ENCODE peak calls at places on chromosomes 12 and 14, in nine cellular contexts. H is endothelial cell, V is GM12864, F is tibial artery, Y is nephron progenitor cell, A is prostate gland, O is astrocyte, D is AG04450, E is neural progenitor cell. B is an unnamed sample.
A peak's percentile ranks its signal among the peaks of the same experiment; 100 is the strongest.

GRCh38 chr12:106917503-106917902 is 38.2 kb upstream of the TMEM263 start:
- DNase-seq in O (no peak), A (no peak), Y (peak; percentile 12), D (no peak), V (no peak), F (no peak), H (no peak), E (no peak), B (no peak)

GRCh38 chr12:14698555-14698954 is 2.2 kb upstream of the GUCY2C start:
- DNase-seq in V (no peak), A (no peak), F (no peak), D (no peak), O (no peak), Y (no peak), H (no peak), E (no peak), B (no peak)

GRCh38 chr12:56267443-56268071 is 815 bp downstream of the COQ10A start:
- DNase-seq in F (no peak), H (no peak), D (no peak), O (no peak), V (no peak), A (no peak), E (peak; percentile 57), Y (no peak), B (peak; percentile 23)

GRCh38 chr12:57479043-57479375 is 657 bp downstream of the ARHGAP9 start:
- DNase-seq in H (no peak), D (no peak), O (no peak), E (no peak), A (no peak), F (no peak), Y (no peak), V (no peak), B (peak; percentile 41)

GRCh38 chr12:50986961-50987737 is 34.8 kb downstream of the HIGD1C start:
- DNase-seq in H (peak; percentile 47), D (peak; percentile 32), F (peak; percentile 45), Y (peak; percentile 7), A (peak; percentile 54), E (peak; percentile 50), V (no peak), O (peak; percentile 23), B (peak; percentile 40)

GRCh38 chr14:105865266-105865903 is 339.0 kb downstream of the TMEM121 start:
- DNase-seq in E (no peak), F (no peak), A (no peak), D (no peak), H (no peak), V (no peak), Y (no peak), O (no peak), B (no peak)

GRCh38 chr12:10098762-10099161 is at the start of gene CLEC1A:
- DNase-seq in V (no peak), D (no peak), E (peak; percentile 72), Y (peak; percentile 42), A (no peak), O (no peak), F (peak; percentile 24), H (peak; percentile 55), B (no peak)

GRCh38 chr12:64236549-64236948 is 14.5 kb upstream of the KICS2 start:
- DNase-seq in V (no peak), E (no peak), O (peak; percentile 11), F (no peak), Y (no peak), D (no peak), A (no peak), H (no peak), B (no peak)

GRCh38 chr14:61477845-61478438 is 156.6 kb downstream of the PRKCH start:
- DNase-seq in V (no peak), D (no peak), E (no peak), O (no peak), H (no peak), A (no peak), F (peak; percentile 87), Y (no peak), B (peak; percentile 66)

GRCh38 chr14:27845241-27845850 is 921.2 kb upstream of the FOXG1 start:
- DNase-seq in F (no peak), H (no peak), A (no peak), Y (no peak), V (no peak), O (no peak), D (no peak), E (no peak), B (no peak)

GRCh38 chr12:60451457-60451856 is 855.6 kb downstream of the SLC16A7 start:
- DNase-seq in A (no peak), E (no peak), V (no peak), D (no peak), H (no peak), O (no peak), Y (no peak), F (no peak), B (no peak)

GRCh38 chr12:11787921-11788849 is 138.7 kb downstream of the ETV6 start:
- DNase-seq in A (no peak), E (peak; percentile 22), O (no peak), F (no peak), Y (no peak), D (no peak), V (no peak), H (no peak), B (no peak)

GRCh38 chr12:125577334-125577733 is 512.1 kb downstream of the AACS start:
- DNase-seq in D (no peak), F (no peak), H (no peak), E (no peak), Y (no peak), V (no peak), A (no peak), O (no peak), B (no peak)

GRCh38 chr12:103912069-103912468 is 18.1 kb upstream of the HSP90B1 start:
- DNase-seq in F (no peak), Y (no peak), D (no peak), A (no peak), O (no peak), H (no peak), V (no peak), E (no peak), B (no peak)

GRCh38 chr14:96710060-96710636 is 87.0 kb upstream of the VRK1 start:
- DNase-seq in E (no peak), A (no peak), Y (no peak), F (no peak), O (no peak), H (no peak), V (no peak), D (no peak), B (no peak)

GRCh38 chr14:103067231-103067954 is 10.0 kb upstream of the CDC42BPB start:
- DNase-seq in V (no peak), F (peak; percentile 68), Y (no peak), D (no peak), E (no peak), H (no peak), A (no peak), O (peak; percentile 34), B (no peak)

DNA sequence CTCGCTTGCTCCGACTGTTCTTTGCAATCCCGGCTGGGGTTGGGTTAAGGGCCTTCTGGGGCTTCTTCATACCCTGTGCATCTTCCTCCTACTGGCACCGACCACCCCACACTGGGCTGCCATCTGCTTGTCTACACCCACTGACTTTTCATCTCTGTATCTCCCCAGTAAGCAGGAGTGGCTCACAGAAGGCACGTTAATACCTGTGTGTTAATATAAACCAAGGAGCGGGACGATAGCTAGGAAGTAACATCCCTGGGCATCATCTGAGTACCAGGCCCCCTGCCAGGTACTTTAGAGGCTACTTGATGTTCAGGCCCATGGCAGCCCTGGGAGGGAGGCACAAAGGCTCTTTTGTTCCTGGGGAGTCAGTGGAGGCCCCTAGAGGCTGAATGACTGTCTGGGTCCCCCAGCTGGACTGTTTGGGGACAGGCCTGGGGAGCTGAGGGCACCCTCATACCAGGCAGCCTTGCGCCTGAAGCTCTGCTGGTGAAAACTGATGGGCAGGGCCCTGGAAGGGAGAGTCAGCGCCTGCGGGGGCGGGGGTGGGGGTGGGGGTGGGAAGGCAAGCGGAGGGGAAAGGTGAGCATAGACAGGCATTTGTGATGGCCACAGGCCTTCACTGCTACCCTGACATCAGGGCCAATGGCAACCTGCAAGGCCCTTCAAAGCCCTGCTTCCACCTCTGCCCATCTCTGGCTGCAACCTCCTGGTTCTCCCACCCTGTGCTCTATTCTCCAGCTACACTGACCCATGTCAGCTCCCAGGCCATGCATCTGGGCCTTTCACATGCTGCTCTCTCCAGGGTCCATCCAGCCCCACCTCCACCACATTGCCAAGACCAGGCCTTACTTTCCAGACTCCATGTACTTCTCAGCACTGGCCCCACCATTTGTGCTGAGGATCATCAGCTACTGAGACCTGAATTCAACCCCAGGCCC is 34.2 kb upstream of the DEGS2 start:
- DNase-seq in O (no peak), A (peak; percentile 10), F (no peak), Y (no peak), H (no peak), D (no peak), V (no peak), E (peak; percentile 27), B (peak; percentile 40)
- TF ChIP-seq CTCF in O (no peak), A (no peak), F (no peak), Y (no peak), H (no peak), D (no peak), V (peak; percentile 19), E (no peak), B (no peak)

DNA sequence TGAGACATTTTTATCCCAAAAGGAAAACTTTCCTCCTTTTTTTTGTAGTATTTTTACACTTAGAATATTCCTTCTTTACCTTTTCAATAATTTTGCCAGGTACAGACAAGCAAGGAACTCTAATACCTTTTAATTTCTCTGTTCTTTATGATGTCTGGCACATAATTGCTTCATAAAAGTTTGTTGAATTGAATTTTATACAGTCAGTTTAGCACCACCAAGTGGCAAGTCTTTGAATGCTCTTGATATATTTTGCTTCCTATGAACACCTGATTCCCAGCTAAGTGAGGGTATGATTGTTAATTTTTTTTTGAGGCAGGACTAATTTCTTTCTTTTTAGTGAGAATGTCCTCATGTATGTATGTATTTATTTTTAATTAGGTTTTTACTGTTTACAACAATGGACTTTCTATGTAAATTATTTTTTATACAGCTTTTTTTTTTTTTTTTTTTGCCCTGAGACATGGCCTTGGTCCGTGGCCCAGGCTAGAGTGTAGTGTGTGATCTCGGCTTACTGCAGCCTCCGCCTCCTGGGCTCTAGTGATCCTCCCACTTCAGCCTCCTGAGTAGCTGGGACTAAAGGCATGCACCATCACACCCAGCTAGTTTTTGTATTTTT is 6.9 kb downstream of the TBC1D15 start:
- DNase-seq in D (no peak), E (no peak), A (no peak), H (no peak), Y (no peak), O (peak; percentile 6), V (no peak), F (no peak), B (no peak)
- TF ChIP-seq CTCF in D (peak; percentile 63), E (peak; percentile 55), A (peak; percentile 61), H (no peak), Y (peak; percentile 22), O (peak; percentile 74), V (peak; percentile 38), F (no peak), B (peak; percentile 75)

DNA sequence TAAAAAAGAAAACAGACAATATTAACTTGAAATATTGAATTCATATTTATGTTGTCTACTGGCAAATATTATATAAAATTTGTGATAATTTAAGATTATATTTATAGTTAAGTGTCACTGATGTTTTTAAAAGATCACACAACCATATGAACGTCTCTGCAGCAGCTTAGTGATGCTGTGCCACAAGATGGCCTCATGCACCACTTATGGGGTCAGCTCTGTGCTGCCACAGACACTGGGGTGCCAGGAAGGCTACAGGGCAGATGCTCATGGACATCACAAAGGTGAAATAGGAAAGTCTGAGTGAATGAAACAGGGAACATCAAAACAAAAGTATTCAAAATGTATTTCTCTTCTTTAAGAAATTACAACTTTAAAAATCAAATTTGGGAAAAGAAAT is 13.1 kb downstream of the ATXN3 start:
- DNase-seq in D (no peak), Y (no peak), H (no peak), E (peak; percentile 10), O (no peak), A (no peak), F (no peak), V (no peak), B (peak; percentile 38)
- TF ChIP-seq CTCF in D (no peak), Y (no peak), H (no peak), E (peak; percentile 35), O (no peak), A (no peak), F (no peak), V (peak; percentile 29), B (no peak)

GRCh38 chr14:48974994-48975393 is 611.2 kb downstream of the RPS29 start:
- DNase-seq in H (no peak), Y (no peak), A (no peak), F (no peak), O (no peak), V (no peak), D (no peak), E (no peak), B (no peak)
- TF ChIP-seq CTCF in H (no peak), Y (peak; percentile 17), A (no peak), F (no peak), O (no peak), V (no peak), D (no peak), E (peak; percentile 35), B (no peak)

B was measured in activated CD8-positive, alpha-beta T cell treated with anti-CD3 and anti-CD28 coated beads for 36 hours.